ENCODE peak calls at places on chromosomes 13 and 19, in nine cellular contexts. O, H, C, R, N, L, I, U and D are unnamed samples.

GRCh38 chr19:38001158-38001781 is 94.3 kb downstream of the SIPA1L3 start:
- DNase-seq in O (no peak), H (no peak), C (no peak), R (no peak), N (no peak), L (no peak), I (no peak), U (no peak), D (no peak)

GRCh38 chr13:83065136-83065535 is 817.1 kb downstream of the SLITRK1 start:
- DNase-seq in O (no peak), H (no peak), C (peak; percentile 53), R (peak; percentile 93), N (peak; percentile 26), L (no peak), I (no peak), U (no peak), D (no peak)

GRCh38 chr19:30640266-30640965 is 268.2 kb downstream of the ZNF536 start:
- DNase-seq in O (no peak), H (no peak), C (no peak), R (no peak), N (no peak), L (no peak), I (no peak), U (no peak), D (no peak)

GRCh38 chr13:73370066-73370465 is 311.3 kb downstream of the KLF5 start:
- DNase-seq in O (no peak), H (no peak), C (no peak), R (no peak), N (no peak), L (no peak), I (no peak), U (no peak), D (no peak)

GRCh38 chr13:36787181-36787580 is 31.8 kb upstream of the RFXAP start:
- DNase-seq in O (no peak), H (no peak), C (no peak), R (no peak), N (no peak), L (no peak), I (no peak), U (no peak), D (no peak)

GRCh38 chr19:41868989-41869300 is 8.1 kb upstream of the CD79A start:
- DNase-seq in O (no peak), H (no peak), C (no peak), R (no peak), N (no peak), L (no peak), I (no peak), U (no peak), D (no peak)

GRCh38 chr19:39398297-39398864 is 7.2 kb downstream of the MED29 start:
- DNase-seq in O (no peak), H (peak; percentile 89), C (no peak), R (peak; percentile 90), N (peak; percentile 84), L (no peak), I (peak; percentile 66), U (no peak), D (no peak)

GRCh38 chr13:18212873-18213272 is 968.8 kb downstream of the TUBA3C start:
- DNase-seq in O (peak; percentile 4), H (no peak), C (peak; percentile 77), R (no peak), N (no peak), L (no peak), I (no peak), U (no peak), D (no peak)

GRCh38 chr13:100544866-100545683 is 43.5 kb downstream of the GGACT start:
- DNase-seq in O (no peak), H (no peak), C (no peak), R (peak; percentile 67), N (peak; percentile 59), L (no peak), I (no peak), U (no peak), D (no peak)

GRCh38 chr13:100542546-100543156 is 45.9 kb downstream of the GGACT start:
- DNase-seq in O (no peak), H (no peak), C (no peak), R (no peak), N (no peak), L (no peak), I (no peak), U (no peak), D (no peak)

GRCh38 chr13:100545684-100546061 is 42.9 kb downstream of the GGACT start:
- DNase-seq in O (no peak), H (no peak), C (no peak), R (no peak), N (no peak), L (no peak), I (no peak), U (no peak), D (no peak)

GRCh38 chr13:100541882-100542545 is 46.6 kb downstream of the GGACT start:
- DNase-seq in O (no peak), H (peak; percentile 9), C (no peak), R (peak; percentile 43), N (no peak), L (no peak), I (no peak), U (peak; percentile 41), D (no peak)

DNA sequence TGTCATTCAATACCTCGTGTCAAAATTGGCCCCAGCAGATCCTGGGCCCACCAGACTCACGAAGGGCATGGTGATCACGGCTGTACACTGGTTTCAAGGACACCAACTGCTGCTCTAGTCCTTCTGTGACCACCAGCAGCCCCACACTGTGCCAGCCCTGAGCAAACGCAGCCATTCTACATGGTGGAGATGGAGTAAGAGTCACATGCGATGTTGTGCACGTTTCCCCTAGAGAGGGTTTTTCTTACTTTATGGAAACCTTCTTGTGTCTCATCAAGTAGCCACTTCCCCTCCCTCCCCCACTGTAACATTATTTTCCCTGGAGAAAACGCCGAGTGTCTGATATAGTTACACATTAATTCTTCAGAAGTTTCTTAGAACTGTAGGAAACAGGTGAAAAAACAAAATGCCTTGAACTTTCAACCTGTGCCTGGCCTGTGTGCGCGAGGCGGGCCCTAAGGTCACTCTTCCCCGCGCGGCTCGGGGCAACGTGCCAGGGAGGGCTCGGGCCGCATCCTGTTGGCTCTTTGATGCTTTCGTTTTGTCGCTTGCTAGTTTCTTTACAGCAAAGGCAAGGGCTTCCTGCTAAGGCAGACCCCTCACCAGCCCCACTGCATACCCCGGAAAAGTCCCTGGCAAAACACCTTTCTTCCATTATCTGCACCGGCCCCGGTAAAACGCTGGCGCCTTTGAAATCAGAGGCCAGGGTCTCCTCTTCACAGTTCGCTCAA is 44.6 kb downstream of the GGACT start:
- DNase-seq in O (no peak), H (no peak), C (no peak), R (peak; percentile 62), N (no peak), L (no peak), I (no peak), U (no peak), D (no peak)
- TF ChIP-seq CTCF in O (no peak), H (no peak), C (no peak), R (no peak), N (no peak), L (no peak), I (no peak), U (no peak), D (no peak)

GRCh38 chr19:17824339-17824738 is 3.0 kb upstream of the INSL3 start:
- DNase-seq in O (no peak), H (no peak), C (no peak), R (no peak), N (no peak), L (no peak), I (no peak), U (no peak), D (no peak)

GRCh38 chr19:17831419-17831888 is 10.1 kb upstream of the INSL3 start:
- DNase-seq in O (no peak), H (no peak), C (no peak), R (no peak), N (no peak), L (no peak), I (no peak), U (peak; percentile 49), D (no peak)

GRCh38 chr19:17830567-17831418 is 9.5 kb upstream of the INSL3 start:
- DNase-seq in O (no peak), H (peak; percentile 92), C (no peak), R (no peak), N (peak; percentile 42), L (no peak), I (no peak), U (peak; percentile 96), D (peak; percentile 52)

GRCh38 chr19:17829855-17830566 is 8.7 kb upstream of the INSL3 start:
- DNase-seq in O (no peak), H (peak; percentile 63), C (no peak), R (no peak), N (no peak), L (no peak), I (no peak), U (peak; percentile 89), D (peak; percentile 22)

DNA sequence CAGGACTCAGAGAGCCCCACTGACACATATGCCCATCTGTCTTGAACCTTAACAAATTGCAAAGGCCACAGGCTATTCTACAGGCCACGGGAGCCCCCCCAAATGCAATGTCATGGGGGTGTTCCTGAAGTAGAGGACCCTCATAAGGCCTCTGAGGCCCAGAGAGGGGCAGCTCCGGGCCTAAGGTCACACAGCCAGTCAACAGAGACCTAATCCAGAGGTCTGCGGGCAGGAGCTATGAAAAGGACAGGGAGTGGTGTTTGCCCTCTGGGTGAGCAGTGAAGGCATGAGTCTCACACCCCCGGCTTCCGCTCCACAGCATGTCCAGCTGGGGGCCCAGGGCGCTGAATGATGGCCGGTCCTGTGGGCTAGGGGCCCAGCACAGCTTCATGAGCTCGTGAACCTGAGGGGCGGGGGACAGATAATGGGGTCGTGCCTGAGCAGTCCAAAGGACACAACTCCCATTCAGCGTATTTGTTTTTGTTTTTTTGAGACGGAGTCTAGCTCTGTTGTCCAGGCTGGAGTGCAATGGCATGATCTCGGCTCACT is 5.3 kb upstream of the INSL3 start:
- DNase-seq in O (no peak), H (no peak), C (no peak), R (no peak), N (no peak), L (no peak), I (no peak), U (no peak), D (no peak)
- TF ChIP-seq CTCF in O (no peak), H (no peak), C (no peak), R (no peak), N (no peak), L (no peak), I (no peak), U (no peak), D (no peak)

GRCh38 chr13:42574435-42575311 is 721 bp downstream of the TNFSF11 start:
- DNase-seq in O (no peak), H (no peak), C (no peak), R (no peak), N (no peak), L (no peak), I (no peak), U (peak; percentile 18), D (peak; percentile 14)
- TF ChIP-seq CTCF in O (no peak), H (no peak), C (no peak), R (no peak), N (no peak), L (no peak), I (no peak), U (no peak), D (no peak)

GRCh38 chr19:10333758-10334339 is 520 bp upstream of the RAVER1 start:
- DNase-seq in O (no peak), H (no peak), C (no peak), R (no peak), N (no peak), L (no peak), I (no peak), U (peak; percentile 33), D (no peak)

GRCh38 chr19:10329555-10329954 is 3.8 kb downstream of the RAVER1 start:
- DNase-seq in O (no peak), H (no peak), C (no peak), R (no peak), N (no peak), L (no peak), I (no peak), U (no peak), D (no peak)

GRCh38 chr19:10334340-10335148 is 1.2 kb upstream of the RAVER1 start:
- DNase-seq in O (peak; percentile 89), H (peak; percentile 99), C (peak; percentile 82), R (peak; percentile 98), N (peak; percentile 97), L (peak; percentile 82), I (no peak), U (peak; percentile 93), D (peak; percentile 86)

GRCh38 chr19:10332965-10333757 is at the start of gene RAVER1:
- DNase-seq in O (peak; percentile 94), H (peak; percentile 98), C (peak; percentile 93), R (peak; percentile 99), N (peak; percentile 98), L (peak; percentile 84), I (peak; percentile 97), U (peak; percentile 99), D (peak; percentile 94)

GRCh38 chr19:10332158-10332964 is 968 bp downstream of the RAVER1 start:
- DNase-seq in O (no peak), H (peak; percentile 70), C (no peak), R (no peak), N (no peak), L (no peak), I (no peak), U (no peak), D (no peak)
- TF ChIP-seq CTCF in O (peak; percentile 10), H (no peak), C (no peak), R (no peak), N (no peak), L (no peak), I (no peak), U (no peak), D (no peak)